ENCODE peak calls at places on chromosomes 13 and 19, in four cellular contexts. One of them, this sample, is unnamed.

GRCh38 chr19:49150106-49150943 is 4.9 kb downstream of the HRC start:
- DNase-seq in uterus: peak; percentile 75
- DNase-seq in T-helper 1 cell: peak; percentile 21
- DNase-seq in neuronal stem cell: peak; percentile 90
- DNase-seq in this sample: peak; percentile 85

GRCh38 chr13:61410669-61411297 is 4.9 kb downstream of the PCDH20 start:
- DNase-seq in uterus: no peak
- DNase-seq in T-helper 1 cell: no peak
- DNase-seq in neuronal stem cell: no peak
- DNase-seq in this sample: peak; percentile 1

GRCh38 chr19:45090034-45090433 is 2.9 kb upstream of the PPP1R37 start:
- DNase-seq in uterus: no peak
- DNase-seq in T-helper 1 cell: no peak
- DNase-seq in neuronal stem cell: no peak
- DNase-seq in this sample: no peak

GRCh38 chr13:49292742-49293498 is 45.2 kb downstream of the CDADC1 start:
- DNase-seq in uterus: no peak
- DNase-seq in T-helper 1 cell: no peak
- DNase-seq in neuronal stem cell: no peak
- DNase-seq in this sample: peak; percentile 46

GRCh38 chr13:110699148-110700145 is 6.5 kb downstream of the CARS2 start:
- DNase-seq in uterus: no peak
- DNase-seq in T-helper 1 cell: no peak
- DNase-seq in neuronal stem cell: no peak
- DNase-seq in this sample: no peak

GRCh38 chr13:26663801-26664200 is 96.8 kb downstream of the GPR12 start:
- DNase-seq in uterus: no peak
- DNase-seq in T-helper 1 cell: no peak
- DNase-seq in neuronal stem cell: no peak
- DNase-seq in this sample: no peak

GRCh38 chr19:16075430-16076153 is 703 bp upstream of the TPM4 start:
- DNase-seq in uterus: no peak
- DNase-seq in T-helper 1 cell: no peak
- DNase-seq in neuronal stem cell: no peak
- DNase-seq in this sample: no peak

GRCh38 chr19:42450314-42450934 is 7.7 kb upstream of the CXCL17 start:
- DNase-seq in uterus: peak; percentile 84
- DNase-seq in T-helper 1 cell: peak; percentile 47
- DNase-seq in neuronal stem cell: peak; percentile 75
- DNase-seq in this sample: peak; percentile 94

GRCh38 chr13:62702502-62702901 is 1286.9 kb upstream of the PCDH20 start:
- DNase-seq in uterus: no peak
- DNase-seq in T-helper 1 cell: no peak
- DNase-seq in neuronal stem cell: no peak
- DNase-seq in this sample: peak; percentile 45

GRCh38 chr19:35236638-35237400 is 8.3 kb upstream of the FAM187B start:
- DNase-seq in uterus: no peak
- DNase-seq in T-helper 1 cell: no peak
- DNase-seq in neuronal stem cell: no peak
- DNase-seq in this sample: no peak

GRCh38 chr19:3682741-3683404 is 17.4 kb downstream of the PIP5K1C start:
- DNase-seq in uterus: peak; percentile 80
- DNase-seq in T-helper 1 cell: no peak
- DNase-seq in neuronal stem cell: no peak
- DNase-seq in this sample: no peak

GRCh38 chr19:32457540-32457939 is 52.0 kb downstream of the DPY19L3 start:
- DNase-seq in uterus: no peak
- DNase-seq in T-helper 1 cell: no peak
- DNase-seq in neuronal stem cell: no peak
- DNase-seq in this sample: no peak

GRCh38 chr13:32314968-32315254 is 252 bp downstream of the ZAR1L start:
- DNase-seq in uterus: peak; percentile 43
- DNase-seq in T-helper 1 cell: peak; percentile 10
- DNase-seq in neuronal stem cell: peak; percentile 8
- DNase-seq in this sample: peak; percentile 53

GRCh38 chr13:113157929-113158747 is at the start of gene PROZ:
- DNase-seq in uterus: no peak
- DNase-seq in T-helper 1 cell: no peak
- DNase-seq in neuronal stem cell: no peak
- DNase-seq in this sample: no peak

GRCh38 chr19:6736169-6736916 is 1.0 kb downstream of the GPR108 start:
- DNase-seq in uterus: peak; percentile 75
- DNase-seq in T-helper 1 cell: peak; percentile 35
- DNase-seq in neuronal stem cell: peak; percentile 63
- DNase-seq in this sample: peak; percentile 45

GRCh38 chr19:47637550-47637949 is 28.6 kb downstream of the BICRA start:
- DNase-seq in uterus: no peak
- DNase-seq in T-helper 1 cell: no peak
- DNase-seq in neuronal stem cell: no peak
- DNase-seq in this sample: no peak

GRCh38 chr13:112697756-112698655 is 8.2 kb downstream of the ATP11A start:
- DNase-seq in uterus: no peak
- DNase-seq in T-helper 1 cell: no peak
- DNase-seq in neuronal stem cell: no peak
- DNase-seq in this sample: peak; percentile 25

GRCh38 chr13:66795636-66796035 is 434.5 kb downstream of the PCDH9 start:
- DNase-seq in uterus: no peak
- DNase-seq in T-helper 1 cell: no peak
- DNase-seq in neuronal stem cell: no peak
- DNase-seq in this sample: no peak

GRCh38 chr19:1616396-1616795 is 11.1 kb upstream of the UQCR11 start:
- DNase-seq in uterus: no peak
- DNase-seq in T-helper 1 cell: no peak
- DNase-seq in neuronal stem cell: no peak
- DNase-seq in this sample: no peak

GRCh38 chr19:41887711-41888382 is 4.9 kb downstream of the ARHGEF1 start:
- DNase-seq in uterus: no peak
- DNase-seq in T-helper 1 cell: peak; percentile 62
- DNase-seq in neuronal stem cell: no peak
- DNase-seq in this sample: no peak

GRCh38 chr13:60647547-60647946 is 250.5 kb downstream of the TDRD3 start:
- DNase-seq in uterus: no peak
- DNase-seq in T-helper 1 cell: no peak
- DNase-seq in neuronal stem cell: no peak
- DNase-seq in this sample: no peak

GRCh38 chr13:105587786-105588185 is 947.7 kb downstream of the EFNB2 start:
- DNase-seq in uterus: no peak
- DNase-seq in T-helper 1 cell: no peak
- DNase-seq in neuronal stem cell: no peak
- DNase-seq in this sample: no peak

GRCh38 chr19:1015061-1015781 is 5.7 kb downstream of the TMEM259 start:
- DNase-seq in uterus: no peak
- DNase-seq in T-helper 1 cell: no peak
- DNase-seq in neuronal stem cell: no peak
- DNase-seq in this sample: no peak

GRCh38 chr19:40962460-40962961 is 28.6 kb upstream of the CYP2B6 start:
- DNase-seq in uterus: no peak
- DNase-seq in T-helper 1 cell: no peak
- DNase-seq in neuronal stem cell: no peak
- DNase-seq in this sample: no peak

GRCh38 chr13:20526664-20527063 is 1.0 kb upstream of the CRYL1 start:
- DNase-seq in uterus: no peak
- DNase-seq in T-helper 1 cell: no peak
- DNase-seq in neuronal stem cell: no peak
- DNase-seq in this sample: no peak

GRCh38 chr19:42199440-42200115 is 17.9 kb downstream of the DEDD2 start:
- DNase-seq in uterus: no peak
- DNase-seq in T-helper 1 cell: peak; percentile 30
- DNase-seq in neuronal stem cell: no peak
- DNase-seq in this sample: no peak